ENCODE peak calls at places on chromosomes 12 and 14, in four cellular contexts. One of them, this sample, is unnamed.

GRCh38 chr12:113061061-113061694 is 4.6 kb downstream of the DTX1 start:
- DNase-seq in HepG2: no peak
- DNase-seq in GM12878: no peak
- DNase-seq in K562: no peak
- DNase-seq in this sample: no peak

GRCh38 chr14:53367631-53368030 is 214.5 kb upstream of the DDHD1 start:
- DNase-seq in HepG2: no peak
- DNase-seq in GM12878: no peak
- DNase-seq in K562: no peak
- DNase-seq in this sample: no peak

GRCh38 chr14:36826614-36827013 is 165.0 kb downstream of the PAX9 start:
- DNase-seq in HepG2: no peak
- DNase-seq in GM12878: no peak
- DNase-seq in K562: no peak
- DNase-seq in this sample: no peak

GRCh38 chr14:39175445-39176262 is 600 bp downstream of the PNN start:
- DNase-seq in HepG2: peak
- DNase-seq in GM12878: no peak
- DNase-seq in K562: peak
- DNase-seq in this sample: peak

GRCh38 chr12:117045175-117045997 is 53.8 kb downstream of the TESC start:
- DNase-seq in HepG2: peak
- DNase-seq in GM12878: no peak
- DNase-seq in K562: peak
- DNase-seq in this sample: no peak

GRCh38 chr12:31599053-31599452 is 8.1 kb upstream of the DENND5B start:
- DNase-seq in HepG2: no peak
- DNase-seq in GM12878: peak
- DNase-seq in K562: no peak
- DNase-seq in this sample: no peak

GRCh38 chr14:33347816-33348215 is 409.1 kb downstream of the NPAS3 start:
- DNase-seq in HepG2: no peak
- DNase-seq in GM12878: no peak
- DNase-seq in K562: no peak
- DNase-seq in this sample: no peak

GRCh38 chr14:103282932-103283331 is 51.1 kb upstream of the EIF5 start:
- DNase-seq in HepG2: no peak
- DNase-seq in GM12878: no peak
- DNase-seq in K562: no peak
- DNase-seq in this sample: no peak

GRCh38 chr14:65222434-65222833 is 120.1 kb upstream of the MAX start:
- DNase-seq in HepG2: no peak
- DNase-seq in GM12878: no peak
- DNase-seq in K562: peak
- DNase-seq in this sample: peak

GRCh38 chr12:43241971-43242370 is 310.0 kb downstream of the ADAMTS20 start:
- DNase-seq in HepG2: no peak
- DNase-seq in GM12878: no peak
- DNase-seq in K562: no peak
- DNase-seq in this sample: no peak

GRCh38 chr14:61505815-61506809 is 184.7 kb downstream of the PRKCH start:
- DNase-seq in HepG2: no peak
- DNase-seq in GM12878: no peak
- DNase-seq in K562: no peak
- DNase-seq in this sample: no peak

GRCh38 chr14:100769035-100769939 is 42.6 kb downstream of the DLK1 start:
- DNase-seq in HepG2: no peak
- DNase-seq in GM12878: no peak
- DNase-seq in K562: no peak
- DNase-seq in this sample: no peak

GRCh38 chr12:128387811-128388422 is 120.9 kb downstream of the TMEM132C start:
- DNase-seq in HepG2: peak
- DNase-seq in GM12878: no peak
- DNase-seq in K562: peak
- DNase-seq in this sample: no peak

GRCh38 chr12:122350444-122350843 is 72.0 kb downstream of the CLIP1 start:
- DNase-seq in HepG2: no peak
- DNase-seq in GM12878: no peak
- DNase-seq in K562: no peak
- DNase-seq in this sample: no peak

GRCh38 chr14:36217732-36218131 is 41.2 kb upstream of the PTCSC3 start:
- DNase-seq in HepG2: no peak
- DNase-seq in GM12878: no peak
- DNase-seq in K562: no peak
- DNase-seq in this sample: no peak

GRCh38 chr12:43238281-43238680 is 313.7 kb downstream of the ADAMTS20 start:
- DNase-seq in HepG2: no peak
- DNase-seq in GM12878: no peak
- DNase-seq in K562: peak
- DNase-seq in this sample: no peak

GRCh38 chr14:20732477-20732876 is 13.2 kb upstream of the EDDM3A start:
- DNase-seq in HepG2: no peak
- DNase-seq in GM12878: no peak
- DNase-seq in K562: no peak
- DNase-seq in this sample: no peak

GRCh38 chr14:78997811-78998210 is 827.6 kb downstream of the NRXN3 start:
- DNase-seq in HepG2: no peak
- DNase-seq in GM12878: no peak
- DNase-seq in K562: no peak
- DNase-seq in this sample: no peak

GRCh38 chr12:78062781-78063180 is 232.1 kb downstream of the NAV3 start:
- DNase-seq in HepG2: peak
- DNase-seq in GM12878: no peak
- DNase-seq in K562: no peak
- DNase-seq in this sample: no peak

GRCh38 chr14:104598461-104599273 is 5.9 kb downstream of the TMEM179 start:
- DNase-seq in HepG2: no peak
- DNase-seq in GM12878: no peak
- DNase-seq in K562: no peak
- DNase-seq in this sample: no peak

GRCh38 chr12:4579305-4580097 is 17.5 kb downstream of the DYRK4 start:
- DNase-seq in HepG2: peak
- DNase-seq in GM12878: no peak
- DNase-seq in K562: peak
- DNase-seq in this sample: no peak

GRCh38 chr12:96514328-96514727 is 25.0 kb downstream of the CFAP54 start:
- DNase-seq in HepG2: no peak
- DNase-seq in GM12878: peak
- DNase-seq in K562: no peak
- DNase-seq in this sample: no peak

GRCh38 chr12:132355742-132356681 is 26.6 kb upstream of the GALNT9 start:
- DNase-seq in HepG2: no peak
- DNase-seq in GM12878: no peak
- DNase-seq in K562: no peak
- DNase-seq in this sample: no peak

GRCh38 chr14:105087308-105087962 is 22.2 kb upstream of the GPR132 start:
- DNase-seq in HepG2: no peak
- DNase-seq in GM12878: no peak
- DNase-seq in K562: no peak
- DNase-seq in this sample: no peak

GRCh38 chr14:57486767-57487379 is 6.8 kb downstream of the CCDC198 start:
- DNase-seq in HepG2: peak
- DNase-seq in GM12878: no peak
- DNase-seq in K562: peak
- DNase-seq in this sample: no peak

GRCh38 chr12:988616-989015 is 2.4 kb upstream of the ERC1 start:
- DNase-seq in HepG2: no peak
- DNase-seq in GM12878: no peak
- DNase-seq in K562: no peak
- DNase-seq in this sample: no peak

GRCh38 chr14:70097576-70098256 is 91.0 kb downstream of the SLC8A3 start:
- DNase-seq in HepG2: no peak
- DNase-seq in GM12878: no peak
- DNase-seq in K562: no peak
- DNase-seq in this sample: no peak

GRCh38 chr14:58362798-58363412 is 32.8 kb upstream of the TOMM20L start:
- DNase-seq in HepG2: peak
- DNase-seq in GM12878: no peak
- DNase-seq in K562: peak
- DNase-seq in this sample: no peak

GRCh38 chr12:27820564-27820963 is 40.5 kb upstream of the MANSC4 start:
- DNase-seq in HepG2: no peak
- DNase-seq in GM12878: no peak
- DNase-seq in K562: no peak
- DNase-seq in this sample: no peak

GRCh38 chr12:108399514-108399913 is 60.4 kb upstream of the CMKLR1 start:
- DNase-seq in HepG2: no peak
- DNase-seq in GM12878: no peak
- DNase-seq in K562: no peak
- DNase-seq in this sample: no peak

GRCh38 chr12:52415870-52416750 is 10.0 kb upstream of the KRT82 start:
- DNase-seq in HepG2: no peak
- DNase-seq in GM12878: no peak
- DNase-seq in K562: no peak
- DNase-seq in this sample: no peak

GRCh38 chr12:8946733-8947132 is 2.7 kb downstream of the M6PR start:
- DNase-seq in HepG2: no peak
- DNase-seq in GM12878: no peak
- DNase-seq in K562: no peak
- DNase-seq in this sample: no peak

GRCh38 chr12:25745281-25745680 is 192.2 kb upstream of the LMNTD1 start:
- DNase-seq in HepG2: no peak
- DNase-seq in GM12878: no peak
- DNase-seq in K562: no peak
- DNase-seq in this sample: no peak

GRCh38 chr12:25744334-25744733 is 191.3 kb upstream of the LMNTD1 start:
- DNase-seq in HepG2: no peak
- DNase-seq in GM12878: no peak
- DNase-seq in K562: no peak
- DNase-seq in this sample: no peak

GRCh38 chr12:25741917-25742316 is 188.8 kb upstream of the LMNTD1 start:
- DNase-seq in HepG2: no peak
- DNase-seq in GM12878: no peak
- DNase-seq in K562: no peak
- DNase-seq in this sample: no peak

GRCh38 chr12:25740617-25741016 is 187.5 kb upstream of the LMNTD1 start:
- DNase-seq in HepG2: no peak
- DNase-seq in GM12878: no peak
- DNase-seq in K562: no peak
- DNase-seq in this sample: no peak

GRCh38 chr12:25743679-25744078 is 190.6 kb upstream of the LMNTD1 start:
- DNase-seq in HepG2: no peak
- DNase-seq in GM12878: no peak
- DNase-seq in K562: no peak
- DNase-seq in this sample: no peak
- TF ChIP-seq CBFB in HepG2: no peak
- TF ChIP-seq CBFB in GM12878: no peak
- TF ChIP-seq CBFB in K562: no peak
- TF ChIP-seq CBFB in this sample: no peak

DNA sequence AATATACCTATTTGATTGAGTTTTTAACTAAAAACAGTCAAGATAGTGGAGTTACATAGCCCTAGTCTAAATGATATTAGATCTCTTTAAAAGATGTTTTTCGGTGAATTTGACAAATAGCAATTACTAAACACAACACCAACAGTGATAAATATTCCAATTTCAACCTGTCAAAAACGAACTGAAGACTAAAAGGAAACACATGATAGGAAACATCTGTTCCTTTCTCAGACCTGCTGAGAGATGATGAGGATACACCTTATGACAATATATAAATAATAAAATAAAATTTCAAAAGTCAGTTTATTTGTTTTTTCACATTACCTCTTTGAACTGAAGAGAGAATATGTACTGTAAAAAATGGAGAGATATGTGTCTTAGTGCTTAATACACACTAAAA is 232.7 kb downstream of the RASSF9 start:
- DNase-seq in HepG2: no peak
- DNase-seq in GM12878: no peak
- DNase-seq in K562: no peak
- DNase-seq in this sample: no peak
- TF ChIP-seq USF2 in HepG2: no peak
- TF ChIP-seq USF2 in GM12878: no peak
- TF ChIP-seq USF2 in K562: no peak
- TF ChIP-seq USF2 in this sample: no peak

GRCh38 chr12:120229583-120230325 is 28.8 kb upstream of the RPLP0 start:
- DNase-seq in HepG2: no peak
- DNase-seq in GM12878: no peak
- DNase-seq in K562: no peak
- DNase-seq in this sample: peak
- TF ChIP-seq NR2C2 in HepG2: no peak
- TF ChIP-seq NR2C2 in GM12878: no peak
- TF ChIP-seq NR2C2 in K562: no peak
- TF ChIP-seq NR2C2 in this sample: no peak

GRCh38 chr12:19794116-19794515 is 354.8 kb downstream of the AEBP2 start:
- DNase-seq in HepG2: no peak
- DNase-seq in GM12878: no peak
- DNase-seq in K562: no peak
- DNase-seq in this sample: no peak

GRCh38 chr12:19792028-19792427 is 352.7 kb downstream of the AEBP2 start:
- DNase-seq in HepG2: no peak
- DNase-seq in GM12878: no peak
- DNase-seq in K562: no peak
- DNase-seq in this sample: no peak
- TF ChIP-seq CBFB in HepG2: no peak
- TF ChIP-seq CBFB in GM12878: no peak
- TF ChIP-seq CBFB in K562: no peak
- TF ChIP-seq CBFB in this sample: no peak

DNA sequence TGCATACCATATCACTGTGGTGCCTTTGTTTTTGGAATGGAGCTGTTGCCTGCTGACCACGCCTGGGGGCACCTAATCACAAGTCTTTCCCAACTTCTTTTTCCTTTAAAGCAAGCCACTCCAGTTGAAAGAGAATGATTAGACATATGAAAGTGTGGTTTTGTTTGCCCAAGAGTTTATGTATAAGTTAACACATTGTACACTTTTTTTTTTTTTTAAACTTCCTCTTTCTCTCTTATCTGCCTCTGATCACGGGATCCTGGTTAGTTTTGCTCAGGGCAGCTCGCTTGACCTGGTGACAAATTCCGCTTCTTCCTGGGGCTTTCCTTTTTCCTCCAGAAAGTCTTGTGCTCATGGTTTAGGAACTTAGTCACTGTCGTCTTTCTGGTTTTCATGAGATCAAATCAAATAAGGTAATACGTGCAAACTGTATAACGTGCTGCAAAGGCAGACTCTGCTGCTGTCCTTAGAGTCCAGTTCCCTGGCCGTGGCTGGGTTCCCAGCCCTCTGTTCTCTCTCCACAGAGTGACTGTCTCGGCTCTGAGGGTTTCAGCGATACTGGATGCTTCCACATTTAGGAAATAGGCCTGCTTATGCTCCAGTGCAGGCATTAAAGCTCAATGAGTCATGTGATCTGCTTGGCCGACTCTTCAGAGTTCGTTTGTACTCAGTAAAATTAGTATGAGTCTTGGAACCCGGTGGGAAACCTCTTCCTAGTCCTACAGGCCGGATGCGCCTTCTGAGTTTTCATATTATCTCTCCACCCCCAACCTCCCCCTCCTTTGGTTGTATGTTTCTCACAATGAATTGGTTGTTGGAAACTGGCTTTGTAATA is 15.2 kb downstream of the RASSF3 start:
- DNase-seq in HepG2: peak
- DNase-seq in GM12878: peak
- DNase-seq in K562: peak
- DNase-seq in this sample: no peak
- TF ChIP-seq USF2 in HepG2: no peak
- TF ChIP-seq USF2 in GM12878: no peak
- TF ChIP-seq USF2 in K562: peak
- TF ChIP-seq USF2 in this sample: no peak